ENCODE peak calls at places on chromosomes 3 and 15, in six cellular contexts. Q is ACHN, F is AG04450, O is endodermal cell, J is suprapubic skin, M is T-helper 22 cell. B is an unnamed sample.

GRCh38 chr3:141863497-141863896 is 12.9 kb upstream of the ATP1B3 start:
- DNase-seq in Q (no peak), F (no peak), O (no peak), J (no peak), M (no peak), B (no peak)

GRCh38 chr3:129592362-129593150 is 13.9 kb downstream of the PLXND1 start:
- DNase-seq in Q (no peak), F (no peak), O (peak), J (no peak), M (no peak), B (no peak)

GRCh38 chr3:151751161-151751560 is 17.4 kb downstream of the AADACL2 start:
- DNase-seq in Q (no peak), F (no peak), O (no peak), J (no peak), M (no peak), B (no peak)

GRCh38 chr3:147653309-147653923 is 244.3 kb downstream of the ZIC1 start:
- DNase-seq in Q (no peak), F (no peak), O (no peak), J (no peak), M (no peak), B (no peak)

GRCh38 chr3:170896781-170897180 is 11.7 kb downstream of the EIF5A2 start:
- DNase-seq in Q (no peak), F (no peak), O (no peak), J (no peak), M (no peak), B (no peak)

GRCh38 chr3:11764931-11765363 is 81.7 kb downstream of the TAMM41 start:
- DNase-seq in Q (peak), F (peak), O (no peak), J (no peak), M (no peak), B (no peak)

GRCh38 chr15:64146885-64147681 is 4.4 kb upstream of the SNX22 start:
- DNase-seq in Q (no peak), F (no peak), O (peak), J (peak), M (no peak), B (no peak)

GRCh38 chr3:157129782-157130137 is 30.2 kb downstream of the CCNL1 start:
- DNase-seq in Q (no peak), F (no peak), O (peak), J (no peak), M (no peak), B (no peak)

GRCh38 chr3:78919021-78919755 is 848.6 kb downstream of the ROBO1 start:
- DNase-seq in Q (peak), F (peak), O (no peak), J (no peak), M (no peak), B (no peak)

GRCh38 chr3:33278106-33278672 is 947 bp downstream of the FBXL2 start:
- DNase-seq in Q (peak), F (no peak), O (peak), J (no peak), M (no peak), B (no peak)

GRCh38 chr15:55970286-55970685 is 23.1 kb downstream of the NEDD4 start:
- DNase-seq in Q (no peak), F (no peak), O (no peak), J (no peak), M (no peak), B (no peak)

GRCh38 chr15:87167055-87167454 is 1087.4 kb downstream of the AGBL1 start:
- DNase-seq in Q (no peak), F (no peak), O (no peak), J (no peak), M (no peak), B (no peak)

GRCh38 chr3:166085164-166085830 is 248.1 kb upstream of the BCHE start:
- DNase-seq in Q (no peak), F (no peak), O (no peak), J (no peak), M (no peak), B (no peak)

GRCh38 chr3:133532951-133533350 is 40.5 kb upstream of the CDV3 start:
- DNase-seq in Q (no peak), F (peak), O (no peak), J (no peak), M (no peak), B (no peak)

GRCh38 chr15:70355275-70355795 is 257.6 kb upstream of the TLE3 start:
- DNase-seq in Q (no peak), F (no peak), O (peak), J (no peak), M (no peak), B (no peak)

GRCh38 chr15:85598718-85599398 is 195.9 kb downstream of the KLHL25 start:
- DNase-seq in Q (no peak), F (no peak), O (no peak), J (no peak), M (no peak), B (no peak)

GRCh38 chr15:98241032-98241554 is 280.6 kb downstream of the ARRDC4 start:
- DNase-seq in Q (no peak), F (no peak), O (no peak), J (no peak), M (no peak), B (no peak)

GRCh38 chr3:187737401-187738088 is 7.7 kb downstream of the BCL6 start:
- DNase-seq in Q (peak), F (no peak), O (peak), J (peak), M (no peak), B (no peak)

GRCh38 chr3:158264894-158265293 is 155.0 kb downstream of the RSRC1 start:
- DNase-seq in Q (no peak), F (no peak), O (no peak), J (no peak), M (no peak), B (no peak)

GRCh38 chr3:57397175-57398026 is 104.9 kb upstream of the ASB14 start:
- DNase-seq in Q (peak), F (no peak), O (peak), J (no peak), M (no peak), B (peak)

GRCh38 chr15:100873029-100873677 is 6.5 kb upstream of the ALDH1A3 start:
- DNase-seq in Q (peak), F (peak), O (peak), J (no peak), M (no peak), B (peak)